ENCODE peak calls at places on chromosomes 12 and 14, in seven cellular contexts. B, Y, C, D, A, R and E are unnamed samples. For H3K4me1, the result is how much of the 10 kb centered on the place peaks cover.

GRCh38 chr12:109597795-109598427 is 24.3 kb downstream of the MVK start:
- DNase-seq in B (peak), Y (peak), D (peak), C (peak), R (peak), A (peak), E (peak)

GRCh38 chr14:66099931-66100330 is 386.2 kb upstream of the CCDC196 start:
- DNase-seq in R (no peak), C (no peak), D (no peak), A (no peak), Y (no peak), B (no peak), E (no peak)

GRCh38 chr14:105537580-105538474 is 11.4 kb downstream of the TMEM121 start:
- DNase-seq in B (peak), D (no peak), Y (peak), A (peak), C (no peak), R (peak), E (peak)

GRCh38 chr12:40313928-40314327 is 89.1 kb downstream of the LRRK2 start:
- DNase-seq in R (no peak), C (no peak), A (no peak), B (no peak), Y (no peak), D (no peak), E (no peak)

GRCh38 chr12:78712834-78713455 is 151.6 kb upstream of the SYT1 start:
- DNase-seq in C (no peak), B (no peak), A (no peak), Y (no peak), D (no peak), R (no peak), E (no peak)

GRCh38 chr14:25041484-25041883 is 8.5 kb downstream of the STXBP6 start:
- DNase-seq in Y (no peak), A (no peak), D (no peak), C (no peak), B (no peak), R (no peak), E (no peak)

GRCh38 chr12:123269395-123269892 is 2.2 kb downstream of the CDK2AP1 start:
- DNase-seq in C (no peak), A (peak), D (peak), R (peak), B (peak), Y (peak), E (peak)

GRCh38 chr14:88463318-88463717 is 77.9 kb downstream of the SPATA7 start:
- DNase-seq in D (no peak), A (no peak), C (peak), B (no peak), R (no peak), Y (no peak), E (no peak)

GRCh38 chr12:52850681-52851080 is 1.9 kb upstream of the KRT78 start:
- DNase-seq in R (peak), D (no peak), A (no peak), C (no peak), B (peak), Y (no peak), E (no peak)

GRCh38 chr12:43381879-43382278 is 170.1 kb downstream of the ADAMTS20 start:
- DNase-seq in C (no peak), Y (no peak), R (no peak), D (no peak), B (no peak), A (no peak), E (no peak)

GRCh38 chr14:103687712-103688111 is 27.5 kb downstream of the XRCC3 start:
- DNase-seq in A (no peak), D (no peak), C (no peak), Y (no peak), B (no peak), R (peak), E (no peak)

GRCh38 chr14:104795781-104796681 is 483 bp upstream of the AKT1 start:
- DNase-seq in A (peak), D (no peak), B (peak), C (no peak), R (no peak), Y (peak), E (peak)

GRCh38 chr12:121637231-121637914 is 11.0 kb downstream of the ORAI1 start:
- DNase-seq in R (peak), B (no peak), Y (no peak), C (no peak), A (peak), D (peak), E (no peak)

GRCh38 chr12:386651-387050 is 2.5 kb downstream of the KDM5A start:
- DNase-seq in Y (no peak), D (no peak), R (no peak), B (no peak), C (no peak), A (no peak), E (no peak)
- H3K4me3 ChIP-seq in Y (no peak), D (peak), R (peak), B (no peak), C (no peak), A (no peak), E (peak)

GRCh38 chr14:49420201-49420600 is 166.0 kb downstream of the RPS29 start:
- DNase-seq in R (no peak), A (no peak), B (no peak), D (no peak), C (no peak), Y (no peak), E (no peak)
- H3K4me1 ChIP-seq in R (under half), A (under half), B (under half), D (under half), C (under half), Y (under half), E (under half)

DNA sequence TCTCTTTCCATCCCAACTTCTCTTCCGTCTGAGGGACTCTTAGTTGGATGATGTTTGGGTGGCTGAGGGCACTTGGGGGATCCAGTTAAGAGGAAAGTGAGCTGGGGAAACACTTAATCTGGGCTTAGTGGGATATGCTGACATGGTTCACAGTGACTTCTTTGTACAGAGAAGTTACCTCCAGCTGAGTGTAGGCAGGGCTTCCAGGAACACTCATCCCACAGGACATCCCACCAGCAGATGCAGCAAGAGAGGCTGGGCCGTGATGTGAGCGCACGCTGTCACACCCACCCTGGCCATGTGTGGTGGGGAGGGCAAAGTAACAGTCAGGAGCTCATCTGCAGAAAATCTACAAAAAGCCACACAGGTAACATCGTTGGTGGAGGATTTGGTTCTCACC is 832 bp upstream of the CACNA2D4 start:
- DNase-seq in D (no peak), Y (no peak), A (no peak), C (no peak), R (no peak), B (no peak), E (no peak)
- H3K27ac ChIP-seq in D (no peak), Y (no peak), A (no peak), C (no peak), R (no peak), B (no peak), E (no peak)

DNA sequence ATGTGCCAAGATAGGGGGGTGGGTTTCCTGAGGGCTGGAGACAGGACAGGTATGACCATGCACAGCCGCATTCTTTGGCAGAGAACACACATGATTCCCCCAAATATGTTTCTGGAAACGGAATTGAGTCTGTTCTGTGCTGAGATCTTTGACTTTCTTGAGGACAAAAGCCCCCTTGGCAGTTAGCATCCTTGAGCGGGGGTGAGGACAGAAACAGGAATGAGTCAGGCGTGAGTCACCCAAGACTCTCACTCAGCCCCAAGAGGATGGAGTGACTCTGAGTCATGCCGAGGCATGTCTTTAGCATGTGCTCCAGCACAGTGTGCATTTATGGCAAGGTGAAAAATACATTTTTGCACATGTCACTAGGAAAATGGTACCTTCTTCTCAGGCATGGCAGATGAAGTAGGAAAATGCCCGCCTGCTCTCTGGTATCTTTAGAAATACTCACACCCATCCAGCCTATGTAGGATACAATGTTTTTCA is 52.1 kb downstream of the DAD1 start:
- DNase-seq in Y (no peak), D (peak), A (peak), R (peak), C (peak), B (no peak), E (peak)
- H3K4me3 ChIP-seq in Y (no peak), D (no peak), A (no peak), R (no peak), C (no peak), B (no peak), E (peak)

GRCh38 chr12:93137656-93138612 is 208.8 kb upstream of the EEA1 start:
- DNase-seq in Y (no peak), B (no peak), R (no peak), C (peak), D (no peak), A (no peak), E (no peak)

GRCh38 chr12:93142881-93143280 is 213.8 kb upstream of the EEA1 start:
- DNase-seq in D (no peak), B (no peak), Y (no peak), R (no peak), A (no peak), C (no peak), E (no peak)

GRCh38 chr12:93140309-93140708 is 211.2 kb upstream of the EEA1 start:
- DNase-seq in C (no peak), B (no peak), Y (no peak), A (no peak), D (no peak), R (no peak), E (no peak)

GRCh38 chr12:93139028-93139665 is 210.1 kb upstream of the EEA1 start:
- DNase-seq in A (no peak), R (no peak), D (no peak), B (no peak), Y (no peak), C (no peak), E (no peak)

GRCh38 chr12:93140801-93141200 is 211.7 kb upstream of the EEA1 start:
- DNase-seq in Y (no peak), A (no peak), D (no peak), R (no peak), B (no peak), C (no peak), E (no peak)
- H3K4me1 ChIP-seq in Y (under half), A (under half), D (under half), R (under half), B (under half), C (under half), E (under half)

DNA sequence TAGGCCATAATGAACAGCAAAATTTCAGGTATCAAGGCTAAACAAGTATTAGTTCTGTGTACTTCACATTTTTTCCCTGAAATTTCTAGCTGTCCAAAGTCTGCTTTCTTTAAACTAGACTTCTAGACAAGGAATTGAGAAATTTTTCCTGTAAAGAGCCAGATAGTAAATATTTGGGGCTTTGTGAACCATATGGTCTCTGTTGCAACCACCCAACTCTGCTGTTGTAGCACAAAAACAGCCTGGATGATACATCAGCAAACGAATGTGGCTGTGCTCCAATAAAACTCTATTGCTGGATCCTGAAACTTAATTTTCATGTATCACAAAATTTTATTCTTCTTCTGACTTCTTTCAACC is 95.9 kb upstream of the SLC38A4 start:
- DNase-seq in R (no peak), C (no peak), A (no peak), B (no peak), Y (no peak), D (no peak), E (no peak)
- H3K27ac ChIP-seq in R (no peak), C (no peak), A (no peak), B (no peak), Y (no peak), D (no peak), E (no peak)

GRCh38 chr12:46435625-46436024 is 63.1 kb upstream of the SLC38A2 start:
- DNase-seq in C (no peak), Y (no peak), D (no peak), A (no peak), R (no peak), B (no peak), E (no peak)

GRCh38 chr12:46433829-46434228 is 61.3 kb upstream of the SLC38A2 start:
- DNase-seq in A (no peak), B (no peak), R (no peak), Y (no peak), D (no peak), C (peak), E (no peak)

GRCh38 chr12:46432325-46432724 is 59.8 kb upstream of the SLC38A2 start:
- DNase-seq in C (no peak), A (no peak), D (no peak), Y (no peak), B (no peak), R (no peak), E (no peak)

GRCh38 chr12:46430340-46430948 is 57.9 kb upstream of the SLC38A2 start:
- DNase-seq in A (no peak), B (no peak), R (no peak), Y (no peak), C (peak), D (no peak), E (no peak)
- H3K4me3 ChIP-seq in A (no peak), B (no peak), R (no peak), Y (no peak), C (peak), D (no peak), E (no peak)

DNA sequence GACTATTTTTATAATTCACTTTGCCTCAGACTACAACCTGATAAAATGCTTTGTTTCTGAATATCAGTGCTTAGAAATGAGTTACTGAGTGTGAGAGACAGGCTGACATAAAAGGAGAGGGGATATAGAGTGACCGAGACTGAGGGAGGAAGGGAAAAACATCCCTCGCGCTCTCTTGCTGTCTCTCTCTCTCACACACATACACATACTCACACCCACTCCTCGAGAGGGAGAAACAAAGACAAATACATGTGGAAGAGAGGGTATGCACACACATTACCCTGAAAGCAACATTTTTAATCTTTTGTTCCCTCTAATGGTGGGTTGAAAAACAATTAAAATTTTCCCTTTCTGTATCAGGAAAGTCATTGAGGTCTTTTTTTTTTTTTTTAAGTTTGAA is 45.2 kb downstream of the FRS2 start:
- DNase-seq in R (no peak), C (no peak), A (no peak), Y (no peak), B (no peak), D (no peak), E (no peak)
- H3K4me1 ChIP-seq in R (under half), C (under half), A (under half), Y (under half), B (under half), D (under half), E (under half)

GRCh38 chr12:89344043-89344861 is 8.0 kb downstream of the DUSP6 start:
- DNase-seq in D (no peak), Y (no peak), C (no peak), R (no peak), B (no peak), A (no peak), E (no peak)

GRCh38 chr12:89343127-89343526 is 9.2 kb downstream of the DUSP6 start:
- DNase-seq in B (no peak), A (peak), D (no peak), R (no peak), Y (peak), C (no peak), E (no peak)

GRCh38 chr12:89345830-89346740 is 6.2 kb downstream of the DUSP6 start:
- DNase-seq in Y (peak), R (peak), A (peak), C (peak), B (no peak), D (peak), E (no peak)

GRCh38 chr12:89345376-89345775 is 6.9 kb downstream of the DUSP6 start:
- DNase-seq in B (no peak), R (no peak), Y (no peak), D (no peak), C (no peak), A (no peak), E (no peak)

GRCh38 chr12:89344862-89345202 is 7.5 kb downstream of the DUSP6 start:
- DNase-seq in B (no peak), C (no peak), D (no peak), Y (no peak), R (no peak), A (no peak), E (no peak)
- H3K27ac ChIP-seq in B (no peak), C (no peak), D (peak), Y (peak), R (no peak), A (no peak), E (no peak)